ENCODE peak calls at places on chromosomes 1 and 21, in seven cellular contexts. Q, U, Z, C, W, B and T are unnamed samples.

GRCh38 chr1:145886811-145887210 is 1.1 kb upstream of the ANKRD35 start:
- DNase-seq in Q (no peak), U (no peak), Z (no peak), C (no peak), W (no peak), B (no peak), T (no peak)

GRCh38 chr1:215277537-215277936 is 195.0 kb downstream of the KCNK2 start:
- DNase-seq in Q (peak), U (no peak), Z (no peak), C (no peak), W (no peak), B (no peak), T (no peak)

GRCh38 chr1:171841050-171841910 is at the start of gene DNM3:
- DNase-seq in Q (peak), U (peak), Z (peak), C (peak), W (peak), B (peak), T (peak)

GRCh38 chr1:63024132-63024531 is 240.2 kb downstream of the ATG4C start:
- DNase-seq in Q (peak), U (no peak), Z (no peak), C (no peak), W (no peak), B (no peak), T (no peak)

GRCh38 chr1:90706437-90707362 is 10.4 kb downstream of the BARHL2 start:
- DNase-seq in Q (no peak), U (no peak), Z (no peak), C (no peak), W (peak), B (peak), T (peak)

GRCh38 chr21:18245493-18245967 is 897 bp downstream of the CHODL start:
- DNase-seq in Q (peak), U (no peak), Z (no peak), C (no peak), W (no peak), B (peak), T (no peak)

GRCh38 chr1:183995322-183996035 is 42.0 kb downstream of the COLGALT2 start:
- DNase-seq in Q (peak), U (no peak), Z (peak), C (no peak), W (no peak), B (peak), T (no peak)

GRCh38 chr1:24914226-24915069 is 15.6 kb downstream of the RUNX3 start:
- DNase-seq in Q (peak), U (no peak), Z (no peak), C (no peak), W (no peak), B (no peak), T (no peak)

GRCh38 chr21:42614811-42615342 is 38.5 kb upstream of the PDE9A start:
- DNase-seq in Q (no peak), U (peak), Z (no peak), C (no peak), W (peak), B (peak), T (peak)

GRCh38 chr1:151539321-151540020 is 638 bp upstream of the TUFT1 start:
- DNase-seq in Q (peak), U (no peak), Z (peak), C (peak), W (peak), B (peak), T (peak)

GRCh38 chr21:37863842-37864241 is 52.4 kb downstream of the KCNJ6 start:
- DNase-seq in Q (peak), U (no peak), Z (no peak), C (no peak), W (no peak), B (no peak), T (no peak)

GRCh38 chr1:225476538-225476988 is 48.7 kb upstream of the LBR start:
- DNase-seq in Q (no peak), U (no peak), Z (no peak), C (no peak), W (peak), B (no peak), T (no peak)

GRCh38 chr21:38439957-38440356 is 58.3 kb downstream of the ERG start:
- DNase-seq in Q (no peak), U (no peak), Z (no peak), C (no peak), W (no peak), B (peak), T (no peak)

GRCh38 chr1:75908717-75909152 is 23.5 kb downstream of the ASB17 start:
- DNase-seq in Q (peak), U (no peak), Z (no peak), C (no peak), W (no peak), B (peak), T (peak)

GRCh38 chr1:241632987-241633386 is 7.2 kb downstream of the CHML start:
- DNase-seq in Q (no peak), U (no peak), Z (no peak), C (no peak), W (no peak), B (no peak), T (no peak)

GRCh38 chr1:151012684-151013471 is 4.6 kb downstream of the PRUNE1 start:
- DNase-seq in Q (peak), U (no peak), Z (no peak), C (no peak), W (no peak), B (no peak), T (no peak)

GRCh38 chr1:179079113-179079761 is 2.6 kb upstream of the TOR3A start:
- DNase-seq in Q (peak), U (peak), Z (no peak), C (no peak), W (peak), B (peak), T (peak)

GRCh38 chr21:42737969-42738590 is 84.7 kb downstream of the PDE9A start:
- DNase-seq in Q (peak), U (peak), Z (peak), C (no peak), W (peak), B (no peak), T (no peak)

GRCh38 chr1:31642897-31643296 is 1.8 kb downstream of the PEF1 start:
- DNase-seq in Q (no peak), U (no peak), Z (no peak), C (no peak), W (no peak), B (no peak), T (no peak)

GRCh38 chr1:167904641-167905040 is 9.3 kb downstream of the ADCY10 start:
- DNase-seq in Q (peak), U (no peak), Z (no peak), C (no peak), W (no peak), B (no peak), T (no peak)

GRCh38 chr1:108049083-108049819 is 84.3 kb upstream of the VAV3 start:
- DNase-seq in Q (peak), U (peak), Z (peak), C (no peak), W (no peak), B (peak), T (no peak)

GRCh38 chr21:45863267-45863666 is 118.3 kb upstream of the COL6A1 start:
- DNase-seq in Q (no peak), U (no peak), Z (no peak), C (no peak), W (no peak), B (no peak), T (no peak)

GRCh38 chr1:238052496-238053266 is 162.0 kb upstream of the ZP4 start:
- DNase-seq in Q (no peak), U (no peak), Z (no peak), C (no peak), W (no peak), B (no peak), T (no peak)

GRCh38 chr1:52237430-52237829 is 95.5 kb downstream of the ZFYVE9 start:
- DNase-seq in Q (peak), U (no peak), Z (no peak), C (no peak), W (no peak), B (no peak), T (no peak)

GRCh38 chr1:168195199-168196135 is 16.7 kb downstream of the TIPRL start:
- DNase-seq in Q (peak), U (no peak), Z (no peak), C (no peak), W (no peak), B (no peak), T (no peak)

GRCh38 chr1:53390261-53390660 is 62.4 kb upstream of the LRP8 start:
- DNase-seq in Q (no peak), U (no peak), Z (peak), C (no peak), W (no peak), B (no peak), T (no peak)

GRCh38 chr1:34378968-34379729 is 202.4 kb downstream of the C1orf94 start:
- DNase-seq in Q (no peak), U (no peak), Z (no peak), C (no peak), W (no peak), B (no peak), T (no peak)